ENCODE peak calls at places on chromosome 16, in four cellular contexts. P, T, G and N are unnamed samples.

GRCh38 chr16:4283939-4284338 is 11.1 kb upstream of the TFAP4 start:
- DNase-seq in P (no peak), T (no peak), G (no peak), N (no peak)

GRCh38 chr16:66275795-66276428 is 90.6 kb upstream of the CDH5 start:
- DNase-seq in P (peak), T (no peak), G (no peak), N (no peak)

GRCh38 chr16:24010440-24011089 is 174.8 kb downstream of the PRKCB start:
- DNase-seq in P (peak), T (no peak), G (peak), N (peak)

GRCh38 chr16:86578056-86578455 is 293 bp upstream of the FOXL1 start:
- DNase-seq in P (no peak), T (no peak), G (no peak), N (no peak)

GRCh38 chr16:87790278-87791023 is 24.7 kb upstream of the KLHDC4 start:
- DNase-seq in P (no peak), T (no peak), G (peak), N (no peak)

GRCh38 chr16:69097425-69097824 is 8.0 kb upstream of the HAS3 start:
- DNase-seq in P (no peak), T (no peak), G (no peak), N (no peak)

GRCh38 chr16:11903906-11904305 is 11.8 kb downstream of the GSPT1 start:
- DNase-seq in P (no peak), T (no peak), G (no peak), N (no peak)

GRCh38 chr16:8370374-8371015 is 219.8 kb downstream of the TMEM114 start:
- DNase-seq in P (no peak), T (no peak), G (no peak), N (no peak)

GRCh38 chr16:12601290-12601900 is 202.3 kb downstream of the CPPED1 start:
- DNase-seq in P (no peak), T (no peak), G (no peak), N (no peak)

GRCh38 chr16:66476328-66477027 is 49.4 kb downstream of the BEAN1 start:
- DNase-seq in P (no peak), T (no peak), G (no peak), N (no peak)

GRCh38 chr16:86285421-86285820 is 224.9 kb upstream of the FOXF1 start:
- DNase-seq in P (no peak), T (no peak), G (no peak), N (no peak)

GRCh38 chr16:86712158-86713009 is 134.0 kb downstream of the FOXL1 start:
- DNase-seq in P (no peak), T (no peak), G (no peak), N (no peak)

GRCh38 chr16:65123846-65124513 is 2.1 kb upstream of the CDH11 start:
- DNase-seq in P (no peak), T (no peak), G (no peak), N (no peak)

GRCh38 chr16:8869212-8869987 is 594 bp upstream of the CARHSP1 start:
- DNase-seq in P (no peak), T (no peak), G (no peak), N (no peak)

GRCh38 chr16:12958366-12958765 is 57.0 kb downstream of the SHISA9 start:
- DNase-seq in P (no peak), T (no peak), G (no peak), N (no peak)

GRCh38 chr16:82776466-82777146 is 149.8 kb downstream of the CDH13 start:
- DNase-seq in P (no peak), T (no peak), G (no peak), N (no peak)

GRCh38 chr16:27677300-27677699 is 127.4 kb downstream of the KATNIP start:
- DNase-seq in P (no peak), T (no peak), G (no peak), N (no peak)

GRCh38 chr16:80056334-80056733 is 455.8 kb upstream of the MAF start:
- DNase-seq in P (no peak), T (no peak), G (no peak), N (no peak)

GRCh38 chr16:26550111-26550610 is 516.6 kb upstream of the C16orf82 start:
- DNase-seq in P (no peak), T (no peak), G (no peak), N (no peak)
- H3K4me3 ChIP-seq in P (no peak), T (no peak), G (no peak), N (no peak)

GRCh38 chr16:29700253-29700987 is 21.4 kb downstream of the QPRT start:
- DNase-seq in P (peak), T (peak), G (peak), N (no peak)
- H3K4me3 ChIP-seq in P (no peak), T (no peak), G (no peak), N (peak)

GRCh38 chr16:88870608-88871348 is 4.3 kb upstream of the PABPN1L start:
- DNase-seq in P (no peak), T (no peak), G (no peak), N (no peak)
- H3K4me3 ChIP-seq in P (no peak), T (no peak), G (peak), N (peak)

GRCh38 chr16:55817236-55817912 is 15.5 kb downstream of the CES1 start:
- DNase-seq in P (no peak), T (no peak), G (no peak), N (no peak)
- H3K4me3 ChIP-seq in P (no peak), T (no peak), G (no peak), N (no peak)

GRCh38 chr16:55832425-55832787 is 490 bp downstream of the CES1 start:
- DNase-seq in P (no peak), T (no peak), G (no peak), N (no peak)

GRCh38 chr16:55834044-55834443 is 1.1 kb upstream of the CES1 start:
- DNase-seq in P (no peak), T (no peak), G (no peak), N (no peak)

GRCh38 chr16:55830658-55831294 is 2.1 kb downstream of the CES1 start:
- DNase-seq in P (no peak), T (no peak), G (no peak), N (no peak)

GRCh38 chr16:55835578-55835977 is 2.7 kb upstream of the CES1 start:
- DNase-seq in P (no peak), T (no peak), G (peak), N (no peak)

DNA sequence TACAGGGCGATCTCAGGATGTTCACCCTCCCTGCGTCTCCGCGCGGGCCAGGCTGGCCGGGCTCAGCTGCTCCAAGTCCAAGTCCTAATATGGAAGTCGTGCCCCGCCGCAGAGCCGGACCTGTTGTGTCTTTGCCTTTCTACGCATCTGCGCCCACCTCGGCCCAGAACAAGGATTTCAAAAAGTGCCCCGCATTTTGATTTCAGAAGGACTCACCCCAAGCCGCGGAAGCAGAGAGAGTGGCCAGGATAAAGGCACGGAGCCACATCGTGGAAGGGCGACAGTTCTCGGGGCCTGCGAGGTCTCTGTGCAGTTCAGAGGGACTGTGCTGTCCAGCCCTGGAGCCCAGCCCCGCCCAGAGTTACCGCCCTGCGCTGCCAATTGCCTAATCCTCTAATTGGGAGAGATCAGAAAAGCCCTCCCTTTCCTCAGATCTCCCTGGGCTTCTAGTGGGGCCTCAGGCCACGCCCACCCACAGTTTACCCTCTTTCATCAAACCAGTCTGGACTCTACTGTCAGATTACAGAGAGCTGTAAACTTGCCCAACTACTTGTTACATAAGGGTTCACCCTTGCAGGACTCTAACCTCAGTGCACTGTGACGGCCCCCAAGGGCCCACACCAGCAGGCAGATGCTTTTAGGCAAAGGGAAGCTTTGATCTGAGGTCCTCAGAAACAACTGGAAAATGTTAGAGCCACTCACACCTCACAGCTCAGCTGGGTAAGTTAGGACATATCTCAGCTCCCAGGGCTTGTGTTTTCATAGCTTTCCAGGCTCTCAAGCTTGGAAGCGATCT is at the start of gene CES1:
- DNase-seq in P (peak), T (no peak), G (peak), N (no peak)
- H3K4me3 ChIP-seq in P (no peak), T (no peak), G (peak), N (peak)

DNA sequence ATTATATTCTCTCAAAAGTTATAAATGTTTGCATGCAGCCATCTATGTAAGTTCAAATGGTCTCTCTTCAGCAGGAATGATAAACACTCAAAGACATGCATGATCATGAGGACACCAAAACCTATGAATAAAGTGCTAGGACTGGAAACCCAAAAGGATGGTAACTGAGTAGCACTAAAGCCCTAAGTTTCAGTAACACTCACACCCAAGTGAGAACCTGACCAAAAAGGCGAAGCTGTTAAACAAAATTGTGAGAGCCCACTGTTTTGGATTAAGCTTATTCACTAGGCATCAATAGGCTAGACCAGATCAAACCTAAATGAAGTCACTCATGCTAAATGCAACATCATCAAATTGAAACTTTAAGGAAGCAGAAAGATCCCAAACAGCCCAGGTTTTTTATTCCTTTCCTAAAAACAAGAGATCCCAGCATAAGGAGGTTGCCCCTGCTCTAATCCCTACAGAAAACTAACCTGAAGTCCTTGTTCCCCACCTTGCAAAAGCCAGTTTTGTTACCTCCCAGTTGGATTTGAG is 42.4 kb downstream of the GLG1 start:
- DNase-seq in P (no peak), T (no peak), G (no peak), N (no peak)
- H3K4me3 ChIP-seq in P (no peak), T (no peak), G (no peak), N (no peak)

GRCh38 chr16:77409311-77409710 is 25.5 kb downstream of the ADAMTS18 start:
- DNase-seq in P (no peak), T (no peak), G (no peak), N (no peak)
- H3K4me3 ChIP-seq in P (no peak), T (no peak), G (no peak), N (no peak)